ENCODE peak calls at places on chromosome 20, in seven cellular contexts. One of them, this sample, is unnamed.

GRCh38 chr20:8132632-8133587 is 844 bp downstream of the PLCB1 start:
- DNase-seq in ACHN: no peak
- DNase-seq in substantia nigra: no peak
- DNase-seq in body of pancreas: peak; percentile 67
- DNase-seq in SHP77: no peak
- DNase-seq in MV-4-11: no peak
- DNase-seq in heart right ventricle: peak; percentile 24
- DNase-seq in this sample: no peak

GRCh38 chr20:46406986-46407670 is 713 bp upstream of the ELMO2 start:
- DNase-seq in substantia nigra: peak; percentile 69
- DNase-seq in heart right ventricle: peak; percentile 48
- DNase-seq in ACHN: peak; percentile 29
- DNase-seq in SHP77: peak; percentile 83
- DNase-seq in MV-4-11: peak; percentile 88
- DNase-seq in body of pancreas: peak; percentile 97
- DNase-seq in this sample: peak; percentile 85

GRCh38 chr20:52490715-52491430 is 299.3 kb upstream of the ZFP64 start:
- DNase-seq in MV-4-11: no peak
- DNase-seq in SHP77: no peak
- DNase-seq in body of pancreas: no peak
- DNase-seq in heart right ventricle: no peak
- DNase-seq in substantia nigra: no peak
- DNase-seq in ACHN: no peak
- DNase-seq in this sample: no peak

GRCh38 chr20:35564905-35565304 is 23.0 kb downstream of the ERGIC3 start:
- DNase-seq in substantia nigra: no peak
- DNase-seq in SHP77: no peak
- DNase-seq in ACHN: no peak
- DNase-seq in heart right ventricle: no peak
- DNase-seq in body of pancreas: no peak
- DNase-seq in MV-4-11: no peak
- DNase-seq in this sample: no peak

GRCh38 chr20:52975024-52975732 is 3.0 kb downstream of the TSHZ2 start:
- DNase-seq in heart right ventricle: no peak
- DNase-seq in SHP77: no peak
- DNase-seq in substantia nigra: no peak
- DNase-seq in ACHN: no peak
- DNase-seq in body of pancreas: no peak
- DNase-seq in MV-4-11: no peak
- DNase-seq in this sample: no peak

GRCh38 chr20:62363920-62364851 is 2.9 kb downstream of the LAMA5 start:
- DNase-seq in body of pancreas: peak; percentile 48
- DNase-seq in heart right ventricle: peak; percentile 68
- DNase-seq in MV-4-11: no peak
- DNase-seq in SHP77: no peak
- DNase-seq in substantia nigra: no peak
- DNase-seq in ACHN: no peak
- DNase-seq in this sample: no peak

GRCh38 chr20:46351357-46352058 is 43.2 kb upstream of the CDH22 start:
- DNase-seq in MV-4-11: peak; percentile 28
- DNase-seq in SHP77: no peak
- DNase-seq in substantia nigra: no peak
- DNase-seq in ACHN: no peak
- DNase-seq in body of pancreas: no peak
- DNase-seq in heart right ventricle: no peak
- DNase-seq in this sample: no peak

GRCh38 chr20:34145280-34145819 is 33.3 kb upstream of the EIF2S2 start:
- DNase-seq in ACHN: no peak
- DNase-seq in SHP77: no peak
- DNase-seq in substantia nigra: no peak
- DNase-seq in heart right ventricle: no peak
- DNase-seq in body of pancreas: no peak
- DNase-seq in MV-4-11: no peak
- DNase-seq in this sample: no peak

GRCh38 chr20:59393142-59393541 is 92.7 kb downstream of the EDN3 start:
- DNase-seq in heart right ventricle: no peak
- DNase-seq in body of pancreas: no peak
- DNase-seq in MV-4-11: no peak
- DNase-seq in substantia nigra: no peak
- DNase-seq in SHP77: no peak
- DNase-seq in ACHN: no peak
- DNase-seq in this sample: no peak

GRCh38 chr20:10578607-10579006 is 95.2 kb downstream of the JAG1 start:
- DNase-seq in body of pancreas: no peak
- DNase-seq in substantia nigra: no peak
- DNase-seq in MV-4-11: no peak
- DNase-seq in ACHN: peak; percentile 54
- DNase-seq in SHP77: peak; percentile 24
- DNase-seq in heart right ventricle: no peak
- DNase-seq in this sample: no peak

GRCh38 chr20:31707994-31708744 is 14.5 kb downstream of the BCL2L1 start:
- DNase-seq in heart right ventricle: peak; percentile 51
- DNase-seq in MV-4-11: peak; percentile 59
- DNase-seq in SHP77: peak; percentile 79
- DNase-seq in body of pancreas: peak; percentile 84
- DNase-seq in substantia nigra: no peak
- DNase-seq in ACHN: no peak
- DNase-seq in this sample: no peak

GRCh38 chr20:58550661-58551060 is 35.5 kb upstream of the APCDD1L start:
- DNase-seq in heart right ventricle: no peak
- DNase-seq in substantia nigra: no peak
- DNase-seq in SHP77: no peak
- DNase-seq in MV-4-11: no peak
- DNase-seq in body of pancreas: no peak
- DNase-seq in ACHN: no peak
- DNase-seq in this sample: no peak

GRCh38 chr20:957544-957943 is 41.4 kb upstream of the ANGPT4 start:
- DNase-seq in ACHN: no peak
- DNase-seq in substantia nigra: no peak
- DNase-seq in heart right ventricle: no peak
- DNase-seq in MV-4-11: no peak
- DNase-seq in body of pancreas: no peak
- DNase-seq in SHP77: no peak
- DNase-seq in this sample: no peak

GRCh38 chr20:4875578-4876067 is 125.7 kb downstream of the SLC23A2 start:
- DNase-seq in substantia nigra: no peak
- DNase-seq in heart right ventricle: no peak
- DNase-seq in MV-4-11: no peak
- DNase-seq in SHP77: peak; percentile 69
- DNase-seq in ACHN: no peak
- DNase-seq in body of pancreas: no peak
- DNase-seq in this sample: no peak

GRCh38 chr20:58838174-58838573 is 12.5 kb downstream of the GNAS-AS1 start:
- DNase-seq in SHP77: no peak
- DNase-seq in MV-4-11: no peak
- DNase-seq in substantia nigra: no peak
- DNase-seq in body of pancreas: no peak
- DNase-seq in ACHN: no peak
- DNase-seq in heart right ventricle: no peak
- DNase-seq in this sample: no peak

GRCh38 chr20:49924247-49924646 is 8.9 kb upstream of the SPATA2 start:
- DNase-seq in substantia nigra: no peak
- DNase-seq in SHP77: no peak
- DNase-seq in MV-4-11: no peak
- DNase-seq in heart right ventricle: no peak
- DNase-seq in ACHN: no peak
- DNase-seq in body of pancreas: no peak
- DNase-seq in this sample: no peak

GRCh38 chr20:44056010-44056698 is 130.8 kb downstream of the JPH2 start:
- DNase-seq in body of pancreas: no peak
- DNase-seq in ACHN: peak; percentile 37
- DNase-seq in SHP77: peak; percentile 39
- DNase-seq in heart right ventricle: no peak
- DNase-seq in MV-4-11: peak; percentile 44
- DNase-seq in substantia nigra: peak; percentile 8
- DNase-seq in this sample: no peak

GRCh38 chr20:11807070-11807741 is 110.5 kb upstream of the BTBD3 start:
- DNase-seq in SHP77: no peak
- DNase-seq in ACHN: peak; percentile 67
- DNase-seq in MV-4-11: no peak
- DNase-seq in body of pancreas: no peak
- DNase-seq in heart right ventricle: no peak
- DNase-seq in substantia nigra: no peak
- DNase-seq in this sample: no peak

GRCh38 chr20:45444050-45444449 is 25.5 kb upstream of the WFDC2 start:
- DNase-seq in substantia nigra: no peak
- DNase-seq in heart right ventricle: no peak
- DNase-seq in MV-4-11: no peak
- DNase-seq in ACHN: no peak
- DNase-seq in SHP77: no peak
- DNase-seq in body of pancreas: no peak
- DNase-seq in this sample: no peak

GRCh38 chr20:13507646-13508045 is 131.1 kb downstream of the TASP1 start:
- DNase-seq in SHP77: no peak
- DNase-seq in substantia nigra: no peak
- DNase-seq in MV-4-11: no peak
- DNase-seq in body of pancreas: no peak
- DNase-seq in heart right ventricle: no peak
- DNase-seq in ACHN: no peak
- DNase-seq in this sample: no peak

This sample was measured in putamen.